ENCODE peak calls at places on chromosomes 13 and 19, in ten cellular contexts. M is mucosa of descending colon, L is RWPE2, S is fibroblast of pulmonary artery, B is WTC11, Z is right lobe of liver, U is H1, I is body of pancreas, X is HFF-Myc, G is AG04450. T is an unnamed sample.

GRCh38 chr19:45883586-45883880 is 2.4 kb downstream of the IRF2BP1 start:
- DNase-seq in M (no peak), L (no peak), S (no peak), B (no peak), Z (no peak), U (no peak), I (no peak), X (no peak), G (no peak), T (no peak)

GRCh38 chr19:19261350-19262189 is 11.5 kb downstream of the TM6SF2 start:
- DNase-seq in M (no peak), L (no peak), S (no peak), B (peak), Z (no peak), U (peak), I (no peak), X (no peak), G (no peak), T (no peak)

GRCh38 chr19:45448887-45449299 is 18.9 kb upstream of the FOSB start:
- DNase-seq in M (no peak), L (peak), S (no peak), B (no peak), Z (no peak), U (no peak), I (no peak), X (no peak), G (no peak), T (peak)

GRCh38 chr13:48942131-48942530 is 33.6 kb upstream of the FNDC3A start:
- DNase-seq in M (no peak), L (no peak), S (peak), B (no peak), Z (no peak), U (no peak), I (no peak), X (peak), G (peak), T (no peak)

GRCh38 chr13:33740134-33740538 is 77.8 kb upstream of the RFC3 start:
- DNase-seq in M (no peak), L (no peak), S (peak), B (no peak), Z (no peak), U (no peak), I (no peak), X (no peak), G (no peak), T (no peak)

GRCh38 chr13:30159446-30159839 is 147.9 kb downstream of the KATNAL1 start:
- DNase-seq in M (no peak), L (no peak), S (peak), B (no peak), Z (no peak), U (no peak), I (no peak), X (peak), G (peak), T (no peak)

GRCh38 chr13:36549126-36549702 is 116.9 kb downstream of the CCNA1 start:
- DNase-seq in M (no peak), L (no peak), S (no peak), B (no peak), Z (no peak), U (no peak), I (no peak), X (no peak), G (no peak), T (no peak)

GRCh38 chr13:111287201-111287600 is 33.2 kb upstream of the TEX29 start:
- DNase-seq in M (no peak), L (no peak), S (no peak), B (no peak), Z (no peak), U (no peak), I (no peak), X (no peak), G (no peak), T (no peak)

GRCh38 chr13:100946588-100946987 is 272.0 kb upstream of the TMTC4 start:
- DNase-seq in M (no peak), L (no peak), S (no peak), B (no peak), Z (no peak), U (no peak), I (no peak), X (no peak), G (no peak), T (no peak)

GRCh38 chr19:47331490-47331889 is 485 bp upstream of the C5AR2 start:
- DNase-seq in M (no peak), L (no peak), S (no peak), B (no peak), Z (no peak), U (no peak), I (no peak), X (no peak), G (no peak), T (no peak)
- TF ChIP-seq CTCF in M (no peak), L (no peak), S (no peak), B (no peak), Z (no peak), U (no peak), I (no peak), X (no peak), G (no peak), T (no peak)

DNA sequence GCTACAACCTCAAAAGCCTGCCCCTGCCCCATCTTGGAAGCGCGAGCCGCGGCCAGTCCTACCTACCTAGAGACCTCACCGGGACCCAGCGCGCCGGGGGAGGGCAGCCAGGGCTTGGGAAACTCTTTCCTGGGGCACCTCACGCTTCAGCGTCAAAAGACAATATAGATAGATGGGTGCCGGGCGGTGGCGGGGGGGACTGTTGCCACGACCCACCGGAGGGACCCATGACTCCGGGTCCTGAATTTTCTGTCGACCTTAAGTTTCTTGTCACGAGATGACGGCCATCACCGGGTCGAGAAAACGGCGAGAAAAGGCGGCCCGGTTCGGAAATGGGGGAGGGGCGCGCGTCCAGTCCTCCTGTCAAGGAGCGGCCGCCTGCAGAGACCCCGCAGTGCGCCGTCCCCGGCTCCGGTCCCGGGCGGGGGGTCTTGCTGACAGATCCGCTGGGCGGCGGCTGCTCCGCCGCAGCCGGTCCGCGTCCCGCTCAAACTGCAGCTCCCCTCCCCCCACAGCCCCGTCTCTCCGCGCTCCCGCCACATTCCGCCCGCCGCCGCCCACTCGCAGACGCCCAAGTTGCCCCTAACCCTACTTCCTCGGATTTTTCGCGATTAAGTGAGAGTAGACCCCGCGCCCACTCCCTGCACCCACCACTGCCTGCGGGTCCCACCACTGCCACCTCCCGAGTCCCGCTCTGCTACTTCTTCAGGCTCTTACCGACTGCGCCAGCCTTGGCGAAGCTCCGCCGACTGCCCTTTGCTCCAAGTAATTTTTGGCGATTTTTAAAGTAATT is 66.1 kb downstream of the KCNRG start:
- DNase-seq in M (peak), L (no peak), S (no peak), B (peak), Z (peak), U (peak), I (peak), X (no peak), G (no peak), T (peak)
- TF ChIP-seq CTCF in M (no peak), L (peak), S (peak), B (no peak), Z (peak), U (no peak), I (no peak), X (no peak), G (peak), T (no peak)

GRCh38 chr19:10701955-10702307 is 692 bp downstream of the QTRT1 start:
- DNase-seq in M (no peak), L (no peak), S (no peak), B (peak), Z (no peak), U (no peak), I (no peak), X (no peak), G (no peak), T (no peak)
- TF ChIP-seq CTCF in M (no peak), L (no peak), S (no peak), B (no peak), Z (no peak), U (peak), I (no peak), X (no peak), G (no peak), T (no peak)

GRCh38 chr19:11693505-11694499 is 44.9 kb downstream of the ZNF823 start:
- DNase-seq in M (no peak), L (no peak), S (peak), B (peak), Z (no peak), U (peak), I (no peak), X (peak), G (no peak), T (peak)
- TF ChIP-seq CTCF in M (no peak), L (peak), S (no peak), B (no peak), Z (no peak), U (no peak), I (no peak), X (no peak), G (no peak), T (no peak)

GRCh38 chr13:97945342-97945741 is 8.1 kb upstream of the IPO5 start:
- DNase-seq in M (no peak), L (no peak), S (no peak), B (no peak), Z (no peak), U (no peak), I (no peak), X (no peak), G (no peak), T (no peak)

GRCh38 chr13:97948041-97948440 is 5.4 kb upstream of the IPO5 start:
- DNase-seq in M (no peak), L (no peak), S (no peak), B (no peak), Z (no peak), U (no peak), I (no peak), X (no peak), G (no peak), T (no peak)

GRCh38 chr13:97946951-97947588 is 6.4 kb upstream of the IPO5 start:
- DNase-seq in M (no peak), L (peak), S (peak), B (no peak), Z (no peak), U (no peak), I (no peak), X (peak), G (peak), T (no peak)

GRCh38 chr13:97944396-97945029 is 9.0 kb upstream of the IPO5 start:
- DNase-seq in M (no peak), L (no peak), S (peak), B (no peak), Z (no peak), U (no peak), I (no peak), X (no peak), G (no peak), T (no peak)

GRCh38 chr13:97945792-97946419 is 7.6 kb upstream of the IPO5 start:
- DNase-seq in M (no peak), L (no peak), S (no peak), B (no peak), Z (no peak), U (no peak), I (no peak), X (no peak), G (no peak), T (no peak)
- TF ChIP-seq CTCF in M (no peak), L (no peak), S (no peak), B (no peak), Z (no peak), U (no peak), I (no peak), X (no peak), G (no peak), T (no peak)